ENCODE peak calls at places on chromosome 5, in six cellular contexts. G is stimulated activated CD8-positive, alpha-beta memory T cell treated with anti-CD3 and anti-CD28 coated beads, Interleukin-15, amount 100 ng/mL, for 48 hours; Q is activated T-helper 1 cell treated with Interleukin-2 at 50 U/mL for 16 hours; W is G401; S is NCI-H69; E is C1 segment of cervical spinal cord. B is an unnamed sample.

GRCh38 chr5:165232629-165233028 is 1727.2 kb downstream of the MAT2B start:
- DNase-seq in G (no peak), Q (no peak), W (no peak), S (no peak), E (no peak), B (no peak)

GRCh38 chr5:180463916-180464602 is 30.1 kb upstream of the CNOT6 start:
- DNase-seq in G (no peak), Q (no peak), W (no peak), S (no peak), E (no peak), B (no peak)

GRCh38 chr5:141517902-141518610 is 29.2 kb downstream of the PCDHGC5 start:
- DNase-seq in G (no peak), Q (no peak), W (no peak), S (no peak), E (no peak), B (no peak)

GRCh38 chr5:34043099-34043876 is at the start of gene C1QTNF3:
- DNase-seq in G (no peak), Q (no peak), W (peak), S (no peak), E (no peak), B (no peak)

GRCh38 chr5:128782446-128782845 is 182.8 kb upstream of the SLC27A6 start:
- DNase-seq in G (no peak), Q (no peak), W (peak), S (peak), E (peak), B (no peak)

GRCh38 chr5:9549941-9550340 is 4.1 kb upstream of the SEMA5A start:
- DNase-seq in G (no peak), Q (no peak), W (no peak), S (no peak), E (no peak), B (no peak)

GRCh38 chr5:172502969-172503368 is 48.6 kb upstream of the SH3PXD2B start:
- DNase-seq in G (no peak), Q (no peak), W (peak), S (no peak), E (no peak), B (peak)

GRCh38 chr5:127572930-127573329 is 55.5 kb downstream of the PRRC1 start:
- DNase-seq in G (no peak), Q (no peak), W (no peak), S (no peak), E (no peak), B (no peak)

GRCh38 chr5:158967566-158967965 is 132.2 kb downstream of the EBF1 start:
- DNase-seq in G (no peak), Q (no peak), W (no peak), S (no peak), E (no peak), B (no peak)

GRCh38 chr5:177364159-177364962 is 6.6 kb downstream of the RGS14 start:
- DNase-seq in G (no peak), Q (no peak), W (no peak), S (no peak), E (no peak), B (no peak)

GRCh38 chr5:55572011-55572410 is 37.2 kb upstream of the PLPP1 start:
- DNase-seq in G (no peak), Q (no peak), W (no peak), S (peak), E (no peak), B (no peak)

GRCh38 chr5:169980418-169981053 is at the start of gene INSYN2B:
- DNase-seq in G (no peak), Q (no peak), W (peak), S (peak), E (peak), B (no peak)

GRCh38 chr5:96733771-96734498 is 71.8 kb downstream of the CAST start:
- DNase-seq in G (no peak), Q (no peak), W (peak), S (peak), E (no peak), B (no peak)

GRCh38 chr5:137831526-137831925 is 36.1 kb upstream of the MYOT start:
- DNase-seq in G (no peak), Q (no peak), W (no peak), S (no peak), E (no peak), B (no peak)

GRCh38 chr5:7017004-7017770 is 304.0 kb downstream of the TENT4A start:
- DNase-seq in G (no peak), Q (no peak), W (peak), S (no peak), E (no peak), B (no peak)

GRCh38 chr5:173303878-173304590 is 24.2 kb downstream of the STC2 start:
- DNase-seq in G (no peak), Q (no peak), W (no peak), S (peak), E (no peak), B (no peak)

GRCh38 chr5:133643365-133643764 is 31.0 kb upstream of the FSTL4 start:
- DNase-seq in G (no peak), Q (no peak), W (no peak), S (peak), E (no peak), B (no peak)

GRCh38 chr5:130985776-130986175 is 179.3 kb downstream of the HINT1 start:
- DNase-seq in G (no peak), Q (no peak), W (no peak), S (no peak), E (no peak), B (no peak)

GRCh38 chr5:33891731-33892418 is at the start of gene ADAMTS12:
- DNase-seq in G (no peak), Q (no peak), W (no peak), S (peak), E (no peak), B (no peak)

GRCh38 chr5:147168578-147169327 is 66.1 kb upstream of the STK32A start:
- DNase-seq in G (no peak), Q (no peak), W (no peak), S (peak), E (no peak), B (no peak)

GRCh38 chr5:76406014-76406413 is 2.9 kb downstream of the IQGAP2 start:
- DNase-seq in G (no peak), Q (no peak), W (no peak), S (no peak), E (no peak), B (no peak)

GRCh38 chr5:51988561-51988960 is 605.3 kb downstream of the ISL1 start:
- DNase-seq in G (no peak), Q (no peak), W (no peak), S (peak), E (no peak), B (no peak)

B was measured in central memory CD8-positive, alpha-beta T cell.